ENCODE peak calls at places on chromosomes 7 and 10, in four cellular contexts. G is IMR-90, L is RPMI8226, P is prostate gland. A is an unnamed sample.

GRCh38 chr7:107538001-107538400 is 25.7 kb downstream of the COG5 start:
- DNase-seq in G (no peak), L (no peak), P (no peak), A (no peak)

GRCh38 chr10:101952196-101952595 is 103.8 kb downstream of the ARMH3 start:
- DNase-seq in G (peak; percentile 49), P (no peak), L (no peak), A (no peak)

GRCh38 chr7:41599760-41600159 is 103.1 kb downstream of the INHBA start:
- DNase-seq in P (no peak), G (no peak), L (no peak), A (no peak)

GRCh38 chr7:74380720-74381119 is 73.0 kb upstream of the GTF2IRD1 start:
- DNase-seq in L (no peak), P (no peak), G (no peak), A (no peak)

GRCh38 chr10:49081532-49082275 is 33.6 kb downstream of the VSTM4 start:
- DNase-seq in G (peak; percentile 15), L (peak; percentile 71), P (no peak), A (no peak)

GRCh38 chr10:22086730-22087364 is 83.3 kb upstream of the DNAJC1 start:
- DNase-seq in P (peak; percentile 92), G (peak; percentile 54), L (no peak), A (no peak)

GRCh38 chr10:29430101-29430500 is 141.2 kb downstream of the LYZL1 start:
- DNase-seq in L (no peak), P (no peak), G (peak; percentile 30), A (no peak)

GRCh38 chr10:108894402-108895301 is 1028.7 kb downstream of the XPNPEP1 start:
- DNase-seq in P (no peak), G (no peak), L (no peak), A (peak; percentile 24)

GRCh38 chr10:50469288-50469687 is 154.5 kb downstream of the SGMS1 start:
- DNase-seq in P (no peak), L (no peak), G (peak; percentile 55), A (no peak)

GRCh38 chr10:25026463-25026862 is 10.1 kb downstream of the THNSL1 start:
- DNase-seq in P (no peak), G (peak; percentile 10), L (no peak), A (no peak)

GRCh38 chr7:128299109-128299514 is 44.6 kb downstream of the RBM28 start:
- DNase-seq in L (no peak), G (no peak), P (no peak), A (no peak)

GRCh38 chr10:97509120-97509670 is 10.5 kb downstream of the UBTD1 start:
- DNase-seq in P (no peak), G (no peak), L (no peak), A (no peak)

GRCh38 chr7:37282927-37283326 is 165.7 kb downstream of the ELMO1 start:
- DNase-seq in L (no peak), P (no peak), G (no peak), A (no peak)

GRCh38 chr7:22587322-22587721 is 87.3 kb upstream of the STEAP1B start:
- DNase-seq in G (no peak), P (no peak), L (no peak), A (no peak)

GRCh38 chr10:34049887-34050286 is 715.4 kb upstream of the NRP1 start:
- DNase-seq in L (no peak), G (peak; percentile 82), P (no peak), A (no peak)

GRCh38 chr7:29091722-29092121 is 54.6 kb downstream of the CPVL start:
- DNase-seq in G (no peak), L (peak; percentile 66), P (no peak), A (no peak)

GRCh38 chr7:144028547-144028946 is 20.2 kb upstream of the OR2A5 start:
- DNase-seq in L (no peak), P (no peak), G (no peak), A (no peak)

GRCh38 chr7:134813668-134814067 is 34.2 kb downstream of the CALD1 start:
- DNase-seq in P (no peak), L (no peak), G (peak; percentile 87), A (no peak)

GRCh38 chr10:614772-615582 is 74.5 kb downstream of the DIP2C start:
- DNase-seq in G (peak; percentile 26), P (no peak), L (no peak), A (no peak)

GRCh38 chr10:7407368-7408002 is 3.3 kb downstream of the SFMBT2 start:
- DNase-seq in P (no peak), L (no peak), G (no peak), A (no peak)

GRCh38 chr10:3898821-3899220 is 113.8 kb upstream of the KLF6 start:
- DNase-seq in G (no peak), P (peak; percentile 93), L (peak; percentile 92), A (no peak)

GRCh38 chr7:77409739-77410545 is 6.2 kb downstream of the GSAP start:
- DNase-seq in G (peak; percentile 87), L (no peak), P (no peak), A (no peak)

GRCh38 chr7:75958802-75959543 is 35.4 kb downstream of the TMEM120A start:
- DNase-seq in L (peak; percentile 1), P (no peak), G (no peak), A (no peak)

GRCh38 chr10:43980313-43980712 is 331.6 kb upstream of the ZNF32 start:
- DNase-seq in P (no peak), L (no peak), G (no peak), A (no peak)